ENCODE peak calls at places on chromosome 1, in six cellular contexts. O is astrocyte; K is CD8-positive, alpha-beta T cell; J is ascending aorta; M is adipocyte; W is tibial nerve. F is an unnamed sample.

GRCh38 chr1:210617306-210617705 is 288.6 kb downstream of the HHAT start:
- DNase-seq in K (no peak), J (no peak), W (no peak), M (peak; percentile 67), O (no peak), F (no peak)

GRCh38 chr1:228283043-228283371 is 75.2 kb downstream of the OBSCN start:
- DNase-seq in M (no peak), J (peak; percentile 62), K (no peak), W (no peak), O (no peak), F (no peak)

GRCh38 chr1:60922304-60922703 is 160.1 kb upstream of the NFIA start:
- DNase-seq in W (peak; percentile 26), M (peak; percentile 57), J (peak; percentile 75), O (no peak), K (no peak), F (no peak)

GRCh38 chr1:18599096-18599495 is 31.6 kb upstream of the PAX7 start:
- DNase-seq in J (no peak), M (no peak), O (no peak), W (no peak), K (no peak), F (no peak)

GRCh38 chr1:3501856-3502665 is 47.6 kb downstream of the ARHGEF16 start:
- DNase-seq in K (no peak), O (peak; percentile 28), M (peak; percentile 63), W (peak; percentile 74), J (no peak), F (peak; percentile 91)

GRCh38 chr1:9561429-9561828 is 22.2 kb downstream of the SLC25A33 start:
- DNase-seq in J (no peak), W (no peak), M (peak; percentile 90), K (no peak), O (peak; percentile 95), F (peak; percentile 52)

GRCh38 chr1:203117611-203118575 is 9.6 kb upstream of the ADORA1 start:
- DNase-seq in K (no peak), W (peak; percentile 41), O (peak; percentile 20), J (peak; percentile 74), M (peak; percentile 89), F (peak; percentile 71)

GRCh38 chr1:111006556-111006955 is 42.8 kb upstream of the LRIF1 start:
- DNase-seq in K (no peak), W (no peak), O (no peak), J (no peak), M (no peak), F (no peak)

GRCh38 chr1:107246775-107247345 is 106.0 kb downstream of the NTNG1 start:
- DNase-seq in K (no peak), J (no peak), M (no peak), W (no peak), O (no peak), F (no peak)

DNA sequence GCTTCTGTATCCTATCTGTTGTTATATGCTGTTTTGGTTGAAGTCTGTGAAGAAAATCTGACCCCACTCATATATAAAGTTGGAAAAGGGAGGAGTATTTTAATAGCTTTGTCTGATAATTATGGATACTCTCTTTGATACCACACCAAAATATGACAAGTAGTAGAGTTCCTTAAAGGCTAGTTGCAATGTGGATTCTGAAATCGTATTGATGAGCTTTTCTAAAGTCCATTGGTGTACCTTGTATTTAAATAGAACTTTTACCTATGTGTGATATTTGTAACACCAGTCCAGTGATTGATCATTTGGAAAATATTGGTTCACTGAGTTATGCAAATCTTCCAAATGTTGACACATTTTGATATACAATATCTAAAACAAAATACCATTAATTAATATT is 7.7 kb downstream of the GAS5 start:
- DNase-seq in J (no peak), O (no peak), K (no peak), M (no peak), W (no peak), F (no peak)
- H3K36me3 ChIP-seq in J (peaks cover 85% of the 10 kb centered on the region), O (peaks cover 30% of the 10 kb centered on the region), K (peaks cover 17% of the 10 kb centered on the region), M (peaks cover 57% of the 10 kb centered on the region), W (peaks cover 93% of the 10 kb centered on the region), F (peaks cover 73% of the 10 kb centered on the region)

DNA sequence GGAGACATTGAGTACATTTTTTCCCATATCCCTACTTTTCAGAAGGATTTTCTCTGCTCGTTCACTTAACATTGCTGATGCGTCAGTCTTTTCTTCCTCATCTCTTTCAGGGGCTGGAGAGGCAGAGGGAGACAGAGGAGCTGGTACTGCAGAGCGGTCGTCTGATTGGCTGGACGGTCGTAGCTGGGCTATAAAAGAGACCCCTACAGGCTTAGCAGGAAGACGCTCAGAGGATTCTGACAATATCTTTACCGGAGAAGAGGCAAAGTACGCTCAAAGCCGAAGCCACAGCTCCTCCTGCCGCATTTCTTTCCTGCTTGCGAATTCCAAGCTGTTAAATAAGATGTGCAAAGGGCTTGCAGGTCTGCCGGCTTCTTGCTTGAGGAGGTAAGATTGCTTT is at the start of gene RGS4:
- DNase-seq in M (peak; percentile 96), J (peak; percentile 76), K (no peak), O (peak; percentile 95), W (no peak), F (peak; percentile 52)
- H3K4me3 ChIP-seq in M (peak within 1 kb of the TSS; percentile 81), J (peak within 1 kb of the TSS; percentile 69), K (no peak within 1 kb of the TSS), O (peak within 1 kb of the TSS; percentile 87), W (peak within 1 kb of the TSS; percentile 8), F (no peak within 1 kb of the TSS)

GRCh38 chr1:152461544-152461943 is 47.5 kb upstream of the CRNN start:
- DNase-seq in M (peak; percentile 68), J (no peak), K (peak; percentile 48), O (peak; percentile 20), W (no peak), F (peak; percentile 31)

GRCh38 chr1:152460529-152460899 is 46.5 kb upstream of the CRNN start:
- DNase-seq in W (no peak), O (no peak), K (no peak), J (no peak), M (no peak), F (no peak)

GRCh38 chr1:152462636-152463035 is 48.0 kb upstream of the LCE5A start:
- DNase-seq in W (no peak), K (no peak), J (no peak), M (no peak), O (no peak), F (no peak)

GRCh38 chr1:152466217-152466616 is 44.4 kb upstream of the LCE5A start:
- DNase-seq in J (no peak), M (no peak), K (no peak), O (no peak), W (no peak), F (no peak)
- H3K9me3 ChIP-seq in J (no peaks in the 10 kb centered on the region), M (peaks cover 19% of the 10 kb centered on the region), K (no peaks in the 10 kb centered on the region), O (peaks cover 3% of the 10 kb centered on the region), W (no peaks in the 10 kb centered on the region), F (peaks cover 7% of the 10 kb centered on the region)

GRCh38 chr1:70284366-70284765 is 63.2 kb downstream of the SRSF11 start:
- DNase-seq in O (no peak), W (no peak), M (no peak), K (no peak), J (no peak), F (no peak)

GRCh38 chr1:70277875-70278274 is 56.7 kb downstream of the SRSF11 start:
- DNase-seq in O (no peak), M (no peak), W (no peak), J (no peak), K (no peak), F (no peak)

GRCh38 chr1:70278710-70279109 is 57.5 kb downstream of the SRSF11 start:
- DNase-seq in O (no peak), K (no peak), J (no peak), M (no peak), W (no peak), F (no peak)
- H3K36me3 ChIP-seq in O (peaks cover 9% of the 10 kb centered on the region), K (peaks cover 8% of the 10 kb centered on the region), J (peaks cover 25% of the 10 kb centered on the region), M (peaks cover 37% of the 10 kb centered on the region), W (peaks cover 48% of the 10 kb centered on the region), F (peaks cover 21% of the 10 kb centered on the region)

DNA sequence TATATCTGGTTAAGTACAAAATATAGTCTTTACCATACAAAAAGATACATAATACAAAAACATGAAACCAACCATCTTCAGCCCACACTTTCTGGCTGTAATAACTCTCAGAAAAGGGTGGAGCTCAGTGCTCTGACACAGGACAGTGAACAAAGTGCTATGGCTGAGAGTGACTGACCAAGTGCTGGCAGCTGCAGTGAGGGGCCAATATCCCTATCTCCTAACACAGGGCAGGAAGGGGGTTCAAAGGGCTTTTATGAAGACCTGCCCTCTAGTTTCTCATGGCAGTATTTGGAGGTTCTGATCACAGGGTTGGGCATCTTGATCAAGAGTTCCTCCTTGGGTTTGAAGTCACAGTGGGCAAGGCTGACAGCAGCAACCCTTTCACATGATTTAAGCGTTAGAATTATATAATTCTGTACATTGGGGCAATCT is 3.9 kb downstream of the TXNIP start:
- DNase-seq in J (peak; percentile 53), W (no peak), K (no peak), O (no peak), M (no peak), F (no peak)
- H3K4me3 ChIP-seq in J (peak overlapping the region; percentile 79), W (peak overlapping the region; percentile 97), K (peak overlapping the region; percentile 71), O (no peak overlapping the region), M (peak overlapping the region; percentile 89), F (no peak overlapping the region)

GRCh38 chr1:92903765-92904164 is 57.5 kb downstream of the DIPK1A start:
- DNase-seq in O (no peak), M (no peak), W (no peak), K (no peak), J (no peak), F (no peak)

GRCh38 chr1:92899780-92900179 is 61.5 kb downstream of the DIPK1A start:
- DNase-seq in K (no peak), O (no peak), J (no peak), M (no peak), W (no peak), F (no peak)

GRCh38 chr1:92901699-92902405 is 59.4 kb downstream of the DIPK1A start:
- DNase-seq in K (no peak), O (no peak), J (no peak), W (no peak), M (no peak), F (no peak)

GRCh38 chr1:92902406-92902744 is 58.9 kb downstream of the DIPK1A start:
- DNase-seq in J (no peak), K (no peak), M (no peak), W (no peak), O (no peak), F (no peak)

GRCh38 chr1:92900539-92900938 is 60.7 kb downstream of the DIPK1A start:
- DNase-seq in J (no peak), K (no peak), M (no peak), W (no peak), O (no peak), F (no peak)
- H3K9me3 ChIP-seq in J (no peaks in the 10 kb centered on the region), K (peaks cover 9% of the 10 kb centered on the region), M (peaks cover 15% of the 10 kb centered on the region), W (peaks cover 3% of the 10 kb centered on the region), O (no peaks in the 10 kb centered on the region), F (peaks cover 6% of the 10 kb centered on the region)